ENCODE peak calls at places on chromosomes 7 and 10, in ten cellular contexts. L is heart left ventricle; Q is AG04450; X is fibroblast of the aortic adventitia; D is right lobe of liver; A is tibial artery; R is CD8-positive, alpha-beta T cell; V is lower lobe of right lung; F is Panc1; J is body of pancreas. M is an unnamed sample.
A peak's percentile ranks its signal among the peaks of the same experiment; 100 is the strongest.

GRCh38 chr10:28595618-28596017 is 62.7 kb downstream of the WAC start:
- DNase-seq in X (peak; percentile 23), Q (no peak), V (no peak), F (no peak), J (no peak), L (no peak), D (no peak), A (no peak), R (no peak), M (no peak)

GRCh38 chr7:151876899-151877777 is at the start of gene PRKAG2:
- DNase-seq in R (peak; percentile 60), F (no peak), Q (no peak), L (peak; percentile 78), D (peak; percentile 89), V (peak; percentile 84), X (peak; percentile 25), A (peak; percentile 80), J (peak; percentile 77), M (no peak)

GRCh38 chr10:129864601-129865126 is 99.4 kb downstream of the EBF3 start:
- DNase-seq in L (no peak), F (no peak), X (peak; percentile 18), R (no peak), D (no peak), Q (no peak), J (no peak), A (no peak), V (no peak), M (no peak)

GRCh38 chr7:107208046-107208458 is 39.2 kb downstream of the HBP1 start:
- DNase-seq in L (no peak), V (no peak), R (no peak), F (no peak), D (no peak), X (peak; percentile 39), J (no peak), A (no peak), Q (no peak), M (no peak)

GRCh38 chr7:139784643-139785042 is 6.8 kb upstream of the HIPK2 start:
- DNase-seq in V (no peak), A (no peak), X (no peak), F (no peak), Q (no peak), R (no peak), D (no peak), J (no peak), L (no peak), M (no peak)

GRCh38 chr10:80553436-80553835 is 15.7 kb downstream of the SH2D4B start:
- DNase-seq in R (no peak), D (no peak), L (no peak), J (no peak), Q (no peak), F (no peak), A (no peak), X (no peak), V (no peak), M (no peak)

GRCh38 chr10:122678266-122678665 is 21.4 kb downstream of the C10orf120 start:
- DNase-seq in R (no peak), Q (no peak), D (no peak), V (no peak), A (no peak), X (no peak), L (no peak), J (no peak), F (no peak), M (no peak)

GRCh38 chr7:151437163-151437553 is 2.8 kb downstream of the CRYGN start:
- DNase-seq in X (no peak), D (no peak), J (no peak), R (no peak), L (no peak), A (no peak), F (no peak), Q (no peak), V (no peak), M (no peak)

GRCh38 chr7:5510426-5511045 is 86.9 kb upstream of the TNRC18 start:
- DNase-seq in D (no peak), A (no peak), L (no peak), X (no peak), Q (no peak), J (no peak), V (no peak), R (no peak), F (no peak), M (no peak)

GRCh38 chr7:5519515-5519928 is 95.9 kb upstream of the TNRC18 start:
- DNase-seq in D (no peak), F (no peak), Q (no peak), J (no peak), V (no peak), A (no peak), R (no peak), L (no peak), X (no peak), M (no peak)

GRCh38 chr7:5508698-5509097 is 85.1 kb upstream of the TNRC18 start:
- DNase-seq in A (no peak), Q (no peak), R (no peak), L (no peak), F (no peak), D (no peak), J (no peak), V (no peak), X (peak; percentile 44), M (no peak)

GRCh38 chr7:5517057-5517456 is 93.4 kb upstream of the TNRC18 start:
- DNase-seq in Q (no peak), F (no peak), J (no peak), V (no peak), A (no peak), X (no peak), R (no peak), L (no peak), D (no peak), M (no peak)

GRCh38 chr7:5514440-5515035 is 90.9 kb upstream of the TNRC18 start:
- DNase-seq in V (peak; percentile 78), A (no peak), J (no peak), L (no peak), R (no peak), X (no peak), D (no peak), F (no peak), Q (no peak), M (no peak)
- H3K4me3 ChIP-seq in V (peak overlapping the region; percentile 95), A (peak overlapping the region; percentile 88), J (no peak overlapping the region), L (peak overlapping the region; percentile 79), R (peak overlapping the region; percentile 99), X (peak overlapping the region; percentile 99), D (peak overlapping the region; percentile 78), F (peak overlapping the region; percentile 100), Q (peak overlapping the region; percentile 99), M (peak overlapping the region; percentile 100)

GRCh38 chr7:130162196-130162595 is 43.0 kb downstream of the TMEM209 start:
- DNase-seq in F (no peak), Q (no peak), R (no peak), A (no peak), V (no peak), J (no peak), D (no peak), L (no peak), X (no peak), M (no peak)

GRCh38 chr7:130156140-130156539 is 49.1 kb downstream of the TMEM209 start:
- DNase-seq in F (no peak), J (no peak), L (no peak), Q (no peak), X (no peak), V (no peak), D (no peak), R (no peak), A (no peak), M (no peak)

GRCh38 chr7:130157700-130158099 is 47.5 kb downstream of the TMEM209 start:
- DNase-seq in R (no peak), J (no peak), A (no peak), X (no peak), L (no peak), Q (no peak), D (no peak), V (no peak), F (no peak), M (no peak)

GRCh38 chr7:130160023-130160422 is 45.2 kb downstream of the TMEM209 start:
- DNase-seq in J (no peak), L (no peak), F (no peak), D (no peak), Q (no peak), R (no peak), V (no peak), X (no peak), A (no peak), M (no peak)

DNA sequence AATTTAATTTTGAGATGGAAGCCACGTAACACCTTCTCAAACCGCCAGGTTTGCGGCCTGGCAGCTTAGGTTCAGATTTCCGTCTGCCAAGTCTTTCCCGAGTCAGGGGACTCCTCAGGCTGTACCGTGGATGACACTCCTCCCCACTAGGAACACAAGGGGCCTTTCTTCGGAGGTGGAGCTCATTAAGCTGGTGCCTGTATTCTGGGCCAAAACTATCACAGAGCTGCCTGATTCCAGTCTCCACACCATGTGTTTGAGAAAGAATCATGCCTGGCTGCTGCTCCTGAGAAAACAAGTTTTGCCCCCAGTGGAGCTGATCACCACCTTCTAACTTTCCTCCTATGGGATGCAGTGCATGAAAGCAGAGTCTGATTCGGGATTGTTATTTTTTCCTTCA is 44.8 kb downstream of the TMEM209 start:
- DNase-seq in J (no peak), V (no peak), L (no peak), X (no peak), D (no peak), A (no peak), F (no peak), R (no peak), Q (no peak), M (no peak)
- TF ChIP-seq CTCF in J (no peak), V (no peak), L (no peak), X (no peak), D (no peak), A (no peak), F (no peak), R (no peak), Q (no peak), M (no peak)

GRCh38 chr7:47093835-47094234 is 488.1 kb downstream of the TNS3 start:
- DNase-seq in J (no peak), Q (no peak), F (no peak), V (no peak), L (no peak), R (no peak), D (no peak), A (no peak), X (no peak), M (no peak)

GRCh38 chr7:47094462-47094861 is 487.4 kb downstream of the TNS3 start:
- DNase-seq in F (no peak), D (no peak), J (no peak), A (no peak), R (no peak), Q (no peak), V (no peak), X (no peak), L (no peak), M (no peak)

GRCh38 chr7:47091141-47091540 is 490.8 kb downstream of the TNS3 start:
- DNase-seq in J (no peak), D (no peak), L (no peak), Q (no peak), R (no peak), V (no peak), X (peak; percentile 22), A (no peak), F (no peak), M (no peak)

GRCh38 chr7:47092331-47092730 is 489.6 kb downstream of the TNS3 start:
- DNase-seq in Q (no peak), J (no peak), L (no peak), R (no peak), V (no peak), F (no peak), D (no peak), A (no peak), X (no peak), M (no peak)

GRCh38 chr7:47093254-47093798 is 488.6 kb downstream of the TNS3 start:
- DNase-seq in Q (no peak), X (no peak), D (no peak), F (no peak), J (no peak), A (no peak), R (no peak), V (no peak), L (no peak), M (no peak)
- H3K4me3 ChIP-seq in Q (no peak overlapping the region), X (no peak overlapping the region), D (no peak overlapping the region), F (no peak overlapping the region), J (no peak overlapping the region), A (no peak overlapping the region), R (no peak overlapping the region), V (no peak overlapping the region), L (no peak overlapping the region), M (no peak overlapping the region)

DNA sequence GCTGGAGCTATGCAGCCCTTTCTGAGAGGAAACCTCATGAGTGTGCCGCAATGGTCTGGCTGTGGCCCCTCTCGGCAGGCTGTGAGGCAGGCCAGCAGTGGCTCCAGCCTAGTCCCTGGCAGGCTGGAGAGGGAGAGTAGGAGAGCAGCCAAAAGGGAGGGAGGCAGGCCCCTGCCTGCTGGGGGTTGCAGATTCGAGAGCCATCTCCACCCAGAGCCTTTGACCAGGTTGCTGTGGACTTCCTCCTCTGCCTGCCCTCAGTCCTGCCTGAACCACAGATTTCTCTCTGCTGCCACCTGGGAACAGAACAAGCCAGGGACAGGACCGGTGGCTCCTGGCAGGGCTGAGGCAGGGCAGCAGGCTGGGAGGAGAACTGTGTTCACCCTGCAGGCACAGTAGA is 13.9 kb downstream of the PAX2 start:
- DNase-seq in R (no peak), V (no peak), F (no peak), Q (no peak), L (no peak), A (no peak), J (no peak), X (no peak), D (no peak), M (no peak)
- TF ChIP-seq CTCF in R (no peak), V (no peak), F (no peak), Q (no peak), L (no peak), A (no peak), J (no peak), X (no peak), D (no peak), M (no peak)